ENCODE peak calls at places on chromosomes 5 and 9, in five cellular contexts. B is SJCRH30; H is psoas muscle; G is ovary; F is CD8-positive, alpha-beta T cell. K is an unnamed sample. For H3K4me1, the result is how much of the 10 kb centered on the place peaks cover.

GRCh38 chr9:112705773-112706427 is 12.0 kb downstream of the INIP start:
- DNase-seq in G (peak), B (peak), F (no peak), H (no peak), K (peak)

GRCh38 chr9:112884721-112885120 is 6.0 kb downstream of the SLC46A2 start:
- DNase-seq in H (no peak), F (no peak), G (no peak), B (no peak), K (no peak)

GRCh38 chr5:66307647-66308257 is 163.7 kb downstream of the SREK1 start:
- DNase-seq in B (peak), F (no peak), G (no peak), H (no peak), K (no peak)

GRCh38 chr5:135890867-135891266 is 4.8 kb downstream of the IL9 start:
- DNase-seq in B (peak), G (no peak), H (no peak), F (no peak), K (no peak)

GRCh38 chr9:109441296-109441695 is 56.8 kb downstream of the PTPN3 start:
- DNase-seq in B (peak), H (no peak), F (no peak), G (no peak), K (no peak)

GRCh38 chr9:120926397-120926928 is at the start of gene TRAF1:
- DNase-seq in F (no peak), H (no peak), G (no peak), B (no peak), K (no peak)

GRCh38 chr5:55226934-55227737 is at the start of gene MCIDAS:
- DNase-seq in B (peak), F (peak), H (peak), G (peak), K (no peak)

GRCh38 chr9:35311891-35312639 is 150.3 kb downstream of the UNC13B start:
- DNase-seq in G (no peak), B (no peak), H (peak), F (no peak), K (no peak)

GRCh38 chr5:3827624-3828023 is 232.0 kb downstream of the IRX1 start:
- DNase-seq in B (no peak), G (no peak), H (no peak), F (no peak), K (no peak)

GRCh38 chr5:87076931-87077330 is 190.8 kb upstream of the RASA1 start:
- DNase-seq in H (no peak), G (no peak), B (no peak), F (no peak), K (no peak)

GRCh38 chr5:40717281-40717680 is 37.6 kb downstream of the PTGER4 start:
- DNase-seq in F (no peak), G (no peak), B (no peak), H (no peak), K (no peak)

GRCh38 chr5:133316346-133317343 is 264.8 kb downstream of the HSPA4 start:
- DNase-seq in G (no peak), F (no peak), H (no peak), B (peak), K (no peak)

GRCh38 chr9:97386265-97386633 is 25.6 kb upstream of the TDRD7 start:
- DNase-seq in B (no peak), F (no peak), H (no peak), G (no peak), K (no peak)

GRCh38 chr5:78360674-78361225 is 333 bp downstream of the SCAMP1 start:
- DNase-seq in G (peak), H (peak), F (peak), B (no peak), K (peak)

DNA sequence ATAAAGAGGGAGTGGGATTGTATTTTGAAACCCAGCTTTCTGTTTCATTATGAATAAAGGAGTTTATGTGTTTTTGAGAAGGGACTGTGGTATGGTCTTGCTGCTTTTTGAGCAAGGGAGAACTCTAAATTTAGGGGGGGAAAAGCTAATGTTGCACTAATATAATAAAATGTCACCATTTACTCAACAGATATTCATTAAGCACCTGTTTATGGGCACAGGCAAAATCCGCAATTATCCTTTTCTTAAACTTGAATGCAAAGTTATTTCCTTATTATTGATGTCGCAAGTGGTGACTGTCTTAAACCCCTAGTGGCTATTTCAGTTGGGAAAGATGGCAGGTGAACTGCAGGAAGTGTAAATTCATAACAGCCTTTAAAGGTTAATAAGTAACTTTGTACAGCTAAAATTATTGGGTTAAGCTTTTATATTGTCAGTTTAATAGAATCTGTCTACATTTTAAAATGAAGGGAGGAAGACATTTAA is 1.5 kb downstream of the CDC42SE2 start:
- DNase-seq in H (no peak), G (no peak), F (no peak), B (peak), K (no peak)
- H3K27ac ChIP-seq in H (peak), G (no peak), F (peak), B (no peak), K (peak)

DNA sequence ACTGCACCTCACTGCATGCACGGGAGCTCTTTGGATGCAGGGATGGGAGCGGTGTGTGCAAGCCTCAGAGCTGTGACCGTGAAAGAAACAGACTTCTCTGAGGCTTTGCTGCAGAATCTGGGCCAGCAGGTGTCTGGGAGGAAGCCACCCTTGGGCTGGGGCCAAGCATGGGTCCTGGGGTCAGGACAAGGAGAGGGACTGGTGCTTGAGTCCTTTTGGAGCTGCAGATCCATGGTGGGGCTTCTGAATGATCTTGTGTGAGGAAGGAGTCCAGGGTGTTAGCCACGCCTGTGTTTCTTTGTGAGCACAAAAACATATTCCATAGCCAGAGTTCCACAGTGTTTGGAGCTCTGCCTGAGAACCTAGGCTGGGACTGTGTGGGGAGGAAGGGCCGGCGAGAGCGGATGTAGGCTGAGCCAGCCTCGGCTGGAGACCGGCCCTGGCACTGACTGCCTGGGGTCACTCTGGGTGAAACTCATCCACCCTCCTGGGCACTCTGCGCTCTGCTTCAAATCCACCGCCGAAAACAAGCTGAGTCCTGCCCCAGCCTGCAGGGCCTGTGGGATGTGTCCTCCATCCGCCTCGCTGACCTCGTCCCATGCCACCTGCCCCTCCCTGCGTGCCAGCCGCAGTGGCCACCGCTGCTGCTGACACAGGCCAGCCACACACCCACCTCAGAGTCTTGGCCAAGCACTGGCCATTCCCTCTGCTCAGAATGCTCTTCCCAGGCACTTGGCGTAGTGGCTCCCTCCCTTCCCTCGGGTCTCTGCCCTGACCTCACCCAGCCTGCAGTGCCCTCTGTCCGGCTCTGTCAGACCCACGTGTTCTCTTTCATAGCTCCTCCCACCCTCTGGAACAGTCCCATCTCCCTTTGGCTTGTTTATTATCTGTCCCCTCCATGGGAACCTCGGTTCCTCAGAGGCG is 26.7 kb downstream of the ERGIC1 start:
- DNase-seq in F (no peak), H (peak), G (peak), B (no peak), K (peak)
- H3K4me3 ChIP-seq in F (no peak), H (peak), G (no peak), B (no peak), K (no peak)

GRCh38 chr5:6831678-6832077 is 118.4 kb downstream of the TENT4A start:
- DNase-seq in G (no peak), B (no peak), F (no peak), H (no peak), K (no peak)

GRCh38 chr5:6829150-6829784 is 116.0 kb downstream of the TENT4A start:
- DNase-seq in F (no peak), H (no peak), B (no peak), G (no peak), K (no peak)

GRCh38 chr5:6832272-6832671 is 119.0 kb downstream of the TENT4A start:
- DNase-seq in G (no peak), H (no peak), F (no peak), B (no peak), K (no peak)

GRCh38 chr5:6832994-6833393 is 119.8 kb downstream of the TENT4A start:
- DNase-seq in F (no peak), H (peak), B (no peak), G (no peak), K (no peak)

GRCh38 chr5:6830643-6831239 is 117.5 kb downstream of the TENT4A start:
- DNase-seq in G (no peak), H (no peak), B (no peak), F (no peak), K (no peak)
- H3K4me1 ChIP-seq in G (under half), H (under half), B (under half), F (under half), K (under half)

DNA sequence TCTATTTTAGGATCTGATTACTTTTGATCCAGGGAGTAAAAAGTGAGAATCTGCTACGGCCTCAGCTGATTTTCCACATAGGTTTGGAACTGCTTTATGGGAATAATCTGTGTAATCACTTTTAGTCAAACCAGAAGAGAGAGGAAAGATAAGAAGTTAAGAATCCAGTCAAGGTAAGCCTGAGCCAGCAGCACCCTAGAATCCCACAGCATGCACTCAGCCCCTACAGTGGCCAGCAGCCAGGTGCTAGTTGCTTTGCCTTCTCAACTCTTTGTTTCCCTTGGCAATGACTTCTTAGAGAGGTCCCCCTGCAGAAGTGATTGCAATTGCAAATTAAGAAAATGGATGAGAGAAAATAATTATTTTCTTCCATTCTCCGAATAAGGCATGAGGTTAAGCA is 59.6 kb upstream of the TMED7 start:
- DNase-seq in B (no peak), F (no peak), G (no peak), H (no peak), K (no peak)
- H3K27ac ChIP-seq in B (no peak), F (no peak), G (no peak), H (no peak), K (no peak)

GRCh38 chr5:138138949-138139775 is at the start of gene NME5:
- DNase-seq in G (peak), F (no peak), H (peak), B (no peak), K (peak)
- H3K4me3 ChIP-seq in G (peak), F (no peak), H (peak), B (no peak), K (peak)